ENCODE peak calls at places on chromosomes 1 and 21, in five cellular contexts. One of them, this sample, is unnamed.

GRCh38 chr1:59452559-59452958 is 155.7 kb downstream of the FGGY start:
- DNase-seq in right cardiac atrium: no peak
- DNase-seq in substantia nigra: no peak
- DNase-seq in CD8-positive, alpha-beta T cell: no peak
- DNase-seq in Karpas-422: no peak
- DNase-seq in this sample: no peak

GRCh38 chr1:47262787-47263413 is 30.9 kb upstream of the TAL1 start:
- DNase-seq in right cardiac atrium: peak
- DNase-seq in substantia nigra: peak
- DNase-seq in CD8-positive, alpha-beta T cell: no peak
- DNase-seq in Karpas-422: peak
- DNase-seq in this sample: peak

GRCh38 chr21:31566061-31566460 is 93.4 kb upstream of the SOD1 start:
- DNase-seq in right cardiac atrium: no peak
- DNase-seq in substantia nigra: no peak
- DNase-seq in CD8-positive, alpha-beta T cell: no peak
- DNase-seq in Karpas-422: peak
- DNase-seq in this sample: peak

GRCh38 chr1:22689505-22689904 is 21.1 kb upstream of the EPHB2 start:
- DNase-seq in right cardiac atrium: no peak
- DNase-seq in substantia nigra: no peak
- DNase-seq in CD8-positive, alpha-beta T cell: no peak
- DNase-seq in Karpas-422: no peak
- DNase-seq in this sample: no peak

GRCh38 chr1:216953495-216953894 is 230.3 kb upstream of the ESRRG start:
- DNase-seq in right cardiac atrium: no peak
- DNase-seq in substantia nigra: no peak
- DNase-seq in CD8-positive, alpha-beta T cell: no peak
- DNase-seq in Karpas-422: no peak
- DNase-seq in this sample: no peak

GRCh38 chr1:43947061-43947889 is 525 bp downstream of the IPO13 start:
- DNase-seq in right cardiac atrium: no peak
- DNase-seq in substantia nigra: no peak
- DNase-seq in CD8-positive, alpha-beta T cell: no peak
- DNase-seq in Karpas-422: peak
- DNase-seq in this sample: no peak

GRCh38 chr1:161940866-161941591 is 82.6 kb downstream of the OLFML2B start:
- DNase-seq in right cardiac atrium: no peak
- DNase-seq in substantia nigra: no peak
- DNase-seq in CD8-positive, alpha-beta T cell: no peak
- DNase-seq in Karpas-422: no peak
- DNase-seq in this sample: no peak

GRCh38 chr1:50458507-50458906 is 35.3 kb upstream of the DMRTA2 start:
- DNase-seq in right cardiac atrium: no peak
- DNase-seq in substantia nigra: no peak
- DNase-seq in CD8-positive, alpha-beta T cell: no peak
- DNase-seq in Karpas-422: no peak
- DNase-seq in this sample: no peak

GRCh38 chr1:13756557-13757315 is 56.7 kb downstream of the PRDM2 start:
- DNase-seq in right cardiac atrium: no peak
- DNase-seq in substantia nigra: no peak
- DNase-seq in CD8-positive, alpha-beta T cell: no peak
- DNase-seq in Karpas-422: no peak
- DNase-seq in this sample: no peak

GRCh38 chr21:36125513-36126121 is 9.3 kb upstream of the CBR3 start:
- DNase-seq in right cardiac atrium: peak
- DNase-seq in substantia nigra: peak
- DNase-seq in CD8-positive, alpha-beta T cell: peak
- DNase-seq in Karpas-422: peak
- DNase-seq in this sample: peak

GRCh38 chr1:146007048-146007784 is 10.8 kb upstream of the TXNIP start:
- DNase-seq in right cardiac atrium: no peak
- DNase-seq in substantia nigra: peak
- DNase-seq in CD8-positive, alpha-beta T cell: peak
- DNase-seq in Karpas-422: peak
- DNase-seq in this sample: peak

GRCh38 chr21:34129971-34130597 is 56.7 kb downstream of the MRPS6 start:
- DNase-seq in right cardiac atrium: no peak
- DNase-seq in substantia nigra: no peak
- DNase-seq in CD8-positive, alpha-beta T cell: no peak
- DNase-seq in Karpas-422: no peak
- DNase-seq in this sample: no peak

GRCh38 chr1:208137144-208137682 is 107.0 kb downstream of the PLXNA2 start:
- DNase-seq in right cardiac atrium: no peak
- DNase-seq in substantia nigra: no peak
- DNase-seq in CD8-positive, alpha-beta T cell: no peak
- DNase-seq in Karpas-422: no peak
- DNase-seq in this sample: no peak

GRCh38 chr1:156870734-156871133 is 10.1 kb downstream of the NTRK1 start:
- DNase-seq in right cardiac atrium: no peak
- DNase-seq in substantia nigra: no peak
- DNase-seq in CD8-positive, alpha-beta T cell: no peak
- DNase-seq in Karpas-422: no peak
- DNase-seq in this sample: no peak

GRCh38 chr1:45306319-45306718 is 20.4 kb upstream of the HPDL start:
- DNase-seq in right cardiac atrium: no peak
- DNase-seq in substantia nigra: no peak
- DNase-seq in CD8-positive, alpha-beta T cell: no peak
- DNase-seq in Karpas-422: no peak
- DNase-seq in this sample: no peak

GRCh38 chr1:188888387-188888786 is 1589.3 kb downstream of the BRINP3 start:
- DNase-seq in right cardiac atrium: no peak
- DNase-seq in substantia nigra: no peak
- DNase-seq in CD8-positive, alpha-beta T cell: no peak
- DNase-seq in Karpas-422: no peak
- DNase-seq in this sample: no peak

GRCh38 chr1:51285055-51285454 is 45.3 kb downstream of the TTC39A start:
- DNase-seq in right cardiac atrium: no peak
- DNase-seq in substantia nigra: no peak
- DNase-seq in CD8-positive, alpha-beta T cell: no peak
- DNase-seq in Karpas-422: no peak
- DNase-seq in this sample: no peak

GRCh38 chr1:221874285-221875003 is 132.6 kb upstream of the DUSP10 start:
- DNase-seq in right cardiac atrium: no peak
- DNase-seq in substantia nigra: no peak
- DNase-seq in CD8-positive, alpha-beta T cell: no peak
- DNase-seq in Karpas-422: no peak
- DNase-seq in this sample: no peak

GRCh38 chr21:25953196-25953595 is 217.4 kb downstream of the APP start:
- DNase-seq in right cardiac atrium: no peak
- DNase-seq in substantia nigra: no peak
- DNase-seq in CD8-positive, alpha-beta T cell: no peak
- DNase-seq in Karpas-422: no peak
- DNase-seq in this sample: no peak

GRCh38 chr1:167173516-167174184 is 47.0 kb upstream of the POU2F1 start:
- DNase-seq in right cardiac atrium: no peak
- DNase-seq in substantia nigra: no peak
- DNase-seq in CD8-positive, alpha-beta T cell: no peak
- DNase-seq in Karpas-422: no peak
- DNase-seq in this sample: no peak
- H3K27ac ChIP-seq in right cardiac atrium: no peak
- H3K27ac ChIP-seq in substantia nigra: no peak
- H3K27ac ChIP-seq in CD8-positive, alpha-beta T cell: no peak
- H3K27ac ChIP-seq in Karpas-422: no peak
- H3K27ac ChIP-seq in this sample: no peak

DNA sequence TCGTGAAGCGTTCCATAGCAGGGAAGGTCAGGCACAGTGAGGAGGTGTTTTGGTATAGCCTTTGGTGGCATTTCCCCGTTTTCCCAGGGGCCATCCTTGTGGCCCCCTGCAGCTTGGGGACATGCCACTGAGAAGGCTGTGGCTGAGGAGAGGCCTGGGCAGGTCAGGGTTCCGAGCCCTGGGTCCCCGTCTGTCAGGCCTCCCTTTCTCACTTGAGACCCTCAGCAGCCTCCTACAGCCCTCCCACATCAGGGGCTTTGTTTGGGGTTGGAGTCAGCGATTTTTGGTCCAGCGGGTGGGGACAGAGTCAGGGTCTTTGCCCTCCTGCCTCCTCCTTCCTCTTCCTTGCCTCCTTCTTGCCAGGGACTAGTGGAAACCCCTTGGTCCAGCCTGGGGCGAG is 22.2 kb downstream of the LDLRAP1 start:
- DNase-seq in right cardiac atrium: no peak
- DNase-seq in substantia nigra: no peak
- DNase-seq in CD8-positive, alpha-beta T cell: no peak
- DNase-seq in Karpas-422: no peak
- DNase-seq in this sample: no peak
- H3K27ac ChIP-seq in right cardiac atrium: no peak
- H3K27ac ChIP-seq in substantia nigra: peak
- H3K27ac ChIP-seq in CD8-positive, alpha-beta T cell: peak
- H3K27ac ChIP-seq in Karpas-422: no peak
- H3K27ac ChIP-seq in this sample: no peak

GRCh38 chr1:200427744-200428143 is 17.9 kb upstream of the ZNF281 start:
- DNase-seq in right cardiac atrium: no peak
- DNase-seq in substantia nigra: no peak
- DNase-seq in CD8-positive, alpha-beta T cell: no peak
- DNase-seq in Karpas-422: no peak
- DNase-seq in this sample: no peak
- H3K27ac ChIP-seq in right cardiac atrium: no peak
- H3K27ac ChIP-seq in substantia nigra: no peak
- H3K27ac ChIP-seq in CD8-positive, alpha-beta T cell: no peak
- H3K27ac ChIP-seq in Karpas-422: no peak
- H3K27ac ChIP-seq in this sample: no peak

GRCh38 chr1:67688526-67689219 is 3.7 kb downstream of the GADD45A start:
- DNase-seq in right cardiac atrium: no peak
- DNase-seq in substantia nigra: no peak
- DNase-seq in CD8-positive, alpha-beta T cell: no peak
- DNase-seq in Karpas-422: no peak
- DNase-seq in this sample: no peak
- H3K27ac ChIP-seq in right cardiac atrium: no peak
- H3K27ac ChIP-seq in substantia nigra: no peak
- H3K27ac ChIP-seq in CD8-positive, alpha-beta T cell: no peak
- H3K27ac ChIP-seq in Karpas-422: no peak
- H3K27ac ChIP-seq in this sample: no peak

GRCh38 chr1:234645964-234646363 is 36.0 kb upstream of the IRF2BP2 start:
- DNase-seq in right cardiac atrium: no peak
- DNase-seq in substantia nigra: no peak
- DNase-seq in CD8-positive, alpha-beta T cell: no peak
- DNase-seq in Karpas-422: no peak
- DNase-seq in this sample: no peak

GRCh38 chr1:234647758-234648157 is 37.8 kb upstream of the IRF2BP2 start:
- DNase-seq in right cardiac atrium: no peak
- DNase-seq in substantia nigra: no peak
- DNase-seq in CD8-positive, alpha-beta T cell: no peak
- DNase-seq in Karpas-422: no peak
- DNase-seq in this sample: no peak

GRCh38 chr1:234647245-234647644 is 37.3 kb upstream of the IRF2BP2 start:
- DNase-seq in right cardiac atrium: no peak
- DNase-seq in substantia nigra: no peak
- DNase-seq in CD8-positive, alpha-beta T cell: no peak
- DNase-seq in Karpas-422: peak
- DNase-seq in this sample: peak

GRCh38 chr1:234645474-234645953 is 35.5 kb upstream of the IRF2BP2 start:
- DNase-seq in right cardiac atrium: no peak
- DNase-seq in substantia nigra: no peak
- DNase-seq in CD8-positive, alpha-beta T cell: no peak
- DNase-seq in Karpas-422: no peak
- DNase-seq in this sample: no peak

DNA sequence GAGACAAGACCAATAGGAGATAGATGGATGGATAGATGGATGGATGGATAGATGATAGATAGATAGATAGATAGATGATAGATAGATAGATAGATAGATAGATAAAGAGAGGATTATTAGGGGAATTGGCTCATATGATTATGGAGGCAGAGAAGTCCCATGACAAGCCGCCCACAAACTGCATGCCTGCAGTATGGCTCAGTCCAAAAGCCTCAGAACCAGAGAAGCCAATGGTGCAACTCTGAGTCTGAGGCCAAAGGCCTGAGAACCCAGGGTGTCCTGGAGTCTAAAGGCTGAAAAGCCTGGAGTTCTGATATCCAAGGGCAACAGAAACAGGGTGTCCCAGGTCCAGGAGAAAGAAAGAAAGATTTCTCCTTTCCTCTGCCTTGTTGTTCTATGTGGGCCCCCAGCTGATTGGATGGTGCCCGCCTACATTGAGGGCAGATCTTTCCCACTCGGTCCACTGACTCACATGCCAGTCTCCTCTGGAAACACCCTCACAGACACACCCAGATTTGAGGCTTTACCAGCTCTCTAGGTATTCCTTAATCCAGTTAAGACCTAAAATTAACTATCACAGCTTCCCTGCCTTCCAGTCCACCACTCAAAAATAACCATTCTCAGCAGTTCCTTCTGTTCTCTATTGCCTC is 39.6 kb upstream of the IRF2BP2 start:
- DNase-seq in right cardiac atrium: no peak
- DNase-seq in substantia nigra: no peak
- DNase-seq in CD8-positive, alpha-beta T cell: no peak
- DNase-seq in Karpas-422: no peak
- DNase-seq in this sample: no peak
- H3K27ac ChIP-seq in right cardiac atrium: no peak
- H3K27ac ChIP-seq in substantia nigra: no peak
- H3K27ac ChIP-seq in CD8-positive, alpha-beta T cell: no peak
- H3K27ac ChIP-seq in Karpas-422: no peak
- H3K27ac ChIP-seq in this sample: no peak

DNA sequence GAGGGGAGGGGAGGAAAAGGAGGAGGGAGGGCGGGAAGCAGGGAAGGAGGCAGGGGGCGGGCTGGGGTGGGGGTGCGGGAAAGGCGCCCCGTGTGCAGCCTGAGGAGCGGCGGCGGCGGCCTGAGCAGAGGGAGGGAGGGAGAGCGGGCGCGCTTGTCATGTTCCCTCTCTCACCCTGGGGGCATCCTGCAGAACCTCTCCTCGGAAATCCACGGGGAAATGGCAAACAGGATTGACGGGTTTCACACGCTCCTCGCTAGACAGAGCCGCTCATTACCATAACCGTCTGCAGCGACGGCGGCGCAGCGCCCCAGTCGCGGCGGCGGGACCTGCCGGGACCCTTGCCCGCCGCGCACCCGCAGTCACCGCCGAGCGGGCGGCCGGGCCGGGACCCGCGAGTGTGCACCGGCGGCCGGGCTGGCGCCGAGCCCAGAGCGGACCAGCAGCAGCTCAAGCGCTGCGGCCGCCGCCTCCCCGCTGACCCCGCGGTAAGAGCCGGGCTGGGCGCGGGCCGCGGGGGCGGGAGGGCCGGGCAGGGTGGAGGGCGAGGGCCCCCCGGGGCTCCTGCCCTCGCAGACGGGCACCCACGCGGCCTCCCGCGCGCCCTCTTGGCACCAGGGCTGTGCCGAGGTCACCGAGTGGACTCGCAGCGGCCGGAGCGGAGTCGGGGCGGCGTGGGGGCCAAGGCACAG is at the start of gene SERTAD4:
- DNase-seq in right cardiac atrium: peak
- DNase-seq in substantia nigra: peak
- DNase-seq in CD8-positive, alpha-beta T cell: no peak
- DNase-seq in Karpas-422: no peak
- DNase-seq in this sample: no peak
- H3K27ac ChIP-seq in right cardiac atrium: peak
- H3K27ac ChIP-seq in substantia nigra: peak
- H3K27ac ChIP-seq in CD8-positive, alpha-beta T cell: no peak
- H3K27ac ChIP-seq in Karpas-422: no peak
- H3K27ac ChIP-seq in this sample: no peak